ENCODE peak calls at places on chromosome 15, in eight cellular contexts. One of them, this sample, is unnamed.

GRCh38 chr15:80480171-80480811 is 76.1 kb downstream of the ARNT2 start:
- DNase-seq in hepatocyte: no peak
- DNase-seq in mammary epithelial cell: no peak
- DNase-seq in cardiac muscle cell: no peak
- DNase-seq in PC-3: no peak
- DNase-seq in stomach: no peak
- DNase-seq in right atrium auricular region: no peak
- DNase-seq in suprapubic skin: no peak
- DNase-seq in this sample: no peak

GRCh38 chr15:82680200-82681102 is 29.2 kb downstream of the AP3B2 start:
- DNase-seq in suprapubic skin: no peak
- DNase-seq in mammary epithelial cell: peak; percentile 71
- DNase-seq in PC-3: peak; percentile 78
- DNase-seq in right atrium auricular region: no peak
- DNase-seq in cardiac muscle cell: peak; percentile 86
- DNase-seq in hepatocyte: peak; percentile 93
- DNase-seq in stomach: peak; percentile 80
- DNase-seq in this sample: no peak

GRCh38 chr15:67080900-67081431 is 15.6 kb downstream of the SMAD3 start:
- DNase-seq in stomach: no peak
- DNase-seq in suprapubic skin: no peak
- DNase-seq in mammary epithelial cell: peak; percentile 80
- DNase-seq in hepatocyte: no peak
- DNase-seq in PC-3: peak; percentile 43
- DNase-seq in right atrium auricular region: no peak
- DNase-seq in cardiac muscle cell: no peak
- DNase-seq in this sample: no peak

GRCh38 chr15:64651573-64652260 is 123.7 kb downstream of the RBPMS2 start:
- DNase-seq in right atrium auricular region: no peak
- DNase-seq in PC-3: peak; percentile 10
- DNase-seq in cardiac muscle cell: no peak
- DNase-seq in stomach: no peak
- DNase-seq in suprapubic skin: no peak
- DNase-seq in mammary epithelial cell: peak; percentile 20
- DNase-seq in hepatocyte: peak; percentile 73
- DNase-seq in this sample: no peak

GRCh38 chr15:100284701-100285100 is 57.1 kb downstream of the ADAMTS17 start:
- DNase-seq in stomach: peak; percentile 36
- DNase-seq in cardiac muscle cell: no peak
- DNase-seq in hepatocyte: peak; percentile 50
- DNase-seq in mammary epithelial cell: no peak
- DNase-seq in right atrium auricular region: no peak
- DNase-seq in suprapubic skin: no peak
- DNase-seq in PC-3: no peak
- DNase-seq in this sample: peak; percentile 86

GRCh38 chr15:97981758-97982157 is 21.3 kb downstream of the ARRDC4 start:
- DNase-seq in right atrium auricular region: no peak
- DNase-seq in suprapubic skin: no peak
- DNase-seq in PC-3: no peak
- DNase-seq in hepatocyte: no peak
- DNase-seq in mammary epithelial cell: no peak
- DNase-seq in stomach: no peak
- DNase-seq in cardiac muscle cell: no peak
- DNase-seq in this sample: no peak

GRCh38 chr15:64828985-64829384 is 3.5 kb upstream of the PIF1 start:
- DNase-seq in PC-3: peak; percentile 67
- DNase-seq in mammary epithelial cell: peak; percentile 27
- DNase-seq in right atrium auricular region: no peak
- DNase-seq in stomach: no peak
- DNase-seq in hepatocyte: no peak
- DNase-seq in cardiac muscle cell: no peak
- DNase-seq in suprapubic skin: no peak
- DNase-seq in this sample: no peak

GRCh38 chr15:70474367-70474681 is 289.0 kb downstream of the UACA start:
- DNase-seq in suprapubic skin: no peak
- DNase-seq in PC-3: no peak
- DNase-seq in mammary epithelial cell: no peak
- DNase-seq in hepatocyte: no peak
- DNase-seq in stomach: no peak
- DNase-seq in cardiac muscle cell: no peak
- DNase-seq in right atrium auricular region: no peak
- DNase-seq in this sample: peak; percentile 91

GRCh38 chr15:74845208-74845568 is 2.2 kb upstream of the ULK3 start:
- DNase-seq in suprapubic skin: no peak
- DNase-seq in stomach: no peak
- DNase-seq in right atrium auricular region: no peak
- DNase-seq in mammary epithelial cell: no peak
- DNase-seq in hepatocyte: no peak
- DNase-seq in PC-3: no peak
- DNase-seq in cardiac muscle cell: no peak
- DNase-seq in this sample: no peak

GRCh38 chr15:68642491-68642845 is 63.7 kb downstream of the CORO2B start:
- DNase-seq in suprapubic skin: peak; percentile 51
- DNase-seq in stomach: no peak
- DNase-seq in hepatocyte: no peak
- DNase-seq in mammary epithelial cell: no peak
- DNase-seq in right atrium auricular region: no peak
- DNase-seq in PC-3: no peak
- DNase-seq in cardiac muscle cell: no peak
- DNase-seq in this sample: no peak

GRCh38 chr15:45891766-45892165 is 256.9 kb downstream of the SQOR start:
- DNase-seq in cardiac muscle cell: no peak
- DNase-seq in stomach: peak; percentile 34
- DNase-seq in suprapubic skin: no peak
- DNase-seq in right atrium auricular region: no peak
- DNase-seq in mammary epithelial cell: no peak
- DNase-seq in hepatocyte: peak; percentile 54
- DNase-seq in PC-3: no peak
- DNase-seq in this sample: no peak

GRCh38 chr15:32979710-32980109 is 214.8 kb downstream of the FMN1 start:
- DNase-seq in hepatocyte: no peak
- DNase-seq in PC-3: peak; percentile 92
- DNase-seq in cardiac muscle cell: no peak
- DNase-seq in suprapubic skin: no peak
- DNase-seq in mammary epithelial cell: peak; percentile 61
- DNase-seq in stomach: no peak
- DNase-seq in right atrium auricular region: no peak
- DNase-seq in this sample: no peak

GRCh38 chr15:70299931-70300858 is 202.5 kb upstream of the TLE3 start:
- DNase-seq in cardiac muscle cell: no peak
- DNase-seq in right atrium auricular region: no peak
- DNase-seq in PC-3: no peak
- DNase-seq in mammary epithelial cell: no peak
- DNase-seq in suprapubic skin: no peak
- DNase-seq in stomach: peak; percentile 45
- DNase-seq in hepatocyte: peak; percentile 39
- DNase-seq in this sample: peak; percentile 94

DNA sequence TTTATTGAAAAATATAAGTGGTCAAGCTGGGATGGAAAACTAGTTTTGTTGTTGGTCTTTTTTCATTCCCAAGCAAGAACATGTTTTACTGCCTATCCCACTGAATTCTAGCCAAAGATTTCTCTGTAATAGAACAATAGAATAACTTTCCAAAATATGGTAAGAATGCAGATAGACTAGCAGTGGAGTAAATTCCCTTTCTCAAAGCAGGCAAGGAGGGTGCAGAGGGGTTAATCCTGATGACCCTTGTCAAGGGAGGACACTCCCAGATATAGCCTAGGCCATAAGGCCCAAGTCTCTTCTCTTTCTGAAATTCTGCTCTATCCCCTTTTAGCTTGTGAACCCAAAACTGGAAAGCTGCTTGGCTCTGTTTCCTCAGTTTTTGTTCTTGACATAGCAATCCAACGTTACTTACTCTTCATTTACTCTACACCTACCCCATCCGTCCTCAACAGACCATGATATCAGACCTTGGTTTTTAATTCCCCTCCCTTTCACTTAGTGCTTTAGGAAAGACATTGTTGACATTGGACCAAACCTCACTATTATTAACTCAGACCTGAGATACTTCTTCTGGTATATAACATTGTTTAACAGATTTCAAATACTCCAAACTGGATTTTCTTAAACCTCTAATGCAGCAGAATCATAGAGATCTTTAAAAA is 453.6 kb upstream of the THBS1 start:
- DNase-seq in PC-3: peak; percentile 47
- DNase-seq in stomach: no peak
- DNase-seq in mammary epithelial cell: no peak
- DNase-seq in suprapubic skin: no peak
- DNase-seq in cardiac muscle cell: no peak
- DNase-seq in right atrium auricular region: no peak
- DNase-seq in hepatocyte: no peak
- DNase-seq in this sample: no peak
- H3K4me1 ChIP-seq in PC-3: peaks cover 83% of the 10 kb centered on the region
- H3K4me1 ChIP-seq in stomach: peaks cover 29% of the 10 kb centered on the region
- H3K4me1 ChIP-seq in mammary epithelial cell: peaks cover 74% of the 10 kb centered on the region
- H3K4me1 ChIP-seq in suprapubic skin: peaks cover 12% of the 10 kb centered on the region
- H3K4me1 ChIP-seq in cardiac muscle cell: peaks cover 18% of the 10 kb centered on the region
- H3K4me1 ChIP-seq in right atrium auricular region: no peaks in the 10 kb centered on the region
- H3K4me1 ChIP-seq in hepatocyte: peaks cover 28% of the 10 kb centered on the region
- H3K4me1 ChIP-seq in this sample: peaks cover 18% of the 10 kb centered on the region

GRCh38 chr15:51982770-51983103 is 11.2 kb upstream of the LEO1 start:
- DNase-seq in cardiac muscle cell: no peak
- DNase-seq in hepatocyte: no peak
- DNase-seq in stomach: no peak
- DNase-seq in PC-3: peak; percentile 32
- DNase-seq in mammary epithelial cell: no peak
- DNase-seq in suprapubic skin: no peak
- DNase-seq in right atrium auricular region: no peak
- DNase-seq in this sample: no peak

DNA sequence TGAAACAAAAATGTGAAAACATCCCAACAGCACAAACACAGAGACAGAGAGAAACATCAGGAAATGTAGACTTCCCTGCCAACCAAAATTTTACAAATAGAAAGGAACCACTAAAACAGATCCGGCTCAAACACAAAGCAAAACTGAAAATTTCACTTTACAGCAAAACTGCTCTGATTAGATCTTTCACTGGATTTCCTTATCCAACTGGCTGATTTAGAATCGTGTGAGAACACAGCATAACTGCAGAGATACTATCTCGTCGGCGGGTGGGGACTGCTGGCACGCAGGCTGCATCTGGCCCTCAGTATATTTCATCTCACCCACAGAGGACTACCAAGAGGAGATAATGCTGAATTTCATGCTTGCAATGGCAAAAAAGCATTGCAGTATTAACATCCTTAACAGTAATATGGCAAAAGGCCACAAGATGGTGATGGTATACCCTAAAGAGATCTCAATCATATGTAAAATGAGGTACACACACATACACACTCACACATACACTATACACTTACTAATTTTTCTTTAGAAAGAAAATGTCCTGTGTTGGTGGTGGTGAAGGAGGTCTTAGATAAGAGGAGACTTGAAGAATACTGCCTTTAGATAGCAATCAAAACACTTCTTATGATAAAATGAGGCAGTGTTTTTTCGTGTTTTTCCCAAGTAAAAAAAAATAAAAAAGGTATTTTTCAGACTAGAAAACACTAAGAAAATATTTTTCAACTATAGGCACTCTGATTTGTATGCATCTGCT is 10.6 kb upstream of the LEO1 start:
- DNase-seq in PC-3: peak; percentile 76
- DNase-seq in mammary epithelial cell: peak; percentile 76
- DNase-seq in suprapubic skin: no peak
- DNase-seq in hepatocyte: peak; percentile 67
- DNase-seq in cardiac muscle cell: peak; percentile 28
- DNase-seq in right atrium auricular region: no peak
- DNase-seq in stomach: no peak
- DNase-seq in this sample: no peak
- H3K4me3 ChIP-seq in PC-3: peak overlapping the region; percentile 47
- H3K4me3 ChIP-seq in mammary epithelial cell: peak overlapping the region; percentile 25
- H3K4me3 ChIP-seq in suprapubic skin: peak overlapping the region; percentile 25
- H3K4me3 ChIP-seq in hepatocyte: no peak overlapping the region
- H3K4me3 ChIP-seq in cardiac muscle cell: no peak overlapping the region
- H3K4me3 ChIP-seq in right atrium auricular region: peak overlapping the region; percentile 34
- H3K4me3 ChIP-seq in stomach: no peak overlapping the region
- H3K4me3 ChIP-seq in this sample: no peak overlapping the region

DNA sequence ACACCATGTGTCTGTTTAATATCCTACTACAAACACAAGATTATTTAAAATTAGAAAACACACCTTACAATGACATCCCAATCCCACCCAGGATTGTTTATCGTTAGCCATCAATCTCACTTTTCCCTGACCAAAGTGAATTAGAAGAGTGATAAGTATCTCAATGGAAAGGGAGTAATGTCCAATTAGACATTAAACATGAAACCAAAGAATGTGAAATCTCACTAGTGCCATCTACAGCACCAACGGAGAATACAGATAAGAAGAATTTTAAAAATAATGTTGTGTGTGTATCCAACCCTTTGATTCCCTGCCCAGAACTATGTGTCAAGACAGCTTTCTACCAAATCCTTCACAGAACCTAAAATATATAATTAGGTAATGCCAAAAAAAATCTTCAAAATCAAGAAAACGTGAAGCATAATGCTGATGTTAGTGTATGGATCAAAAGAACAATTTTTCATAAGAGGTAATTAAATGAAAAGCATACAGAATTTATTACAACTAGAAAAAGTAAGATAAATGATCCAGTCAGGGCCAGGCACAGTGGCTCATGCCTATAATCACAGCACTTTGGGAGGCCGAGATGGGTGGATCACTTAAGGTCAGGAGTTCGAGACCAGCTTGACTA is 64.2 kb downstream of the SCAPER start:
- DNase-seq in mammary epithelial cell: peak; percentile 21
- DNase-seq in right atrium auricular region: no peak
- DNase-seq in PC-3: peak; percentile 53
- DNase-seq in stomach: no peak
- DNase-seq in cardiac muscle cell: peak; percentile 32
- DNase-seq in suprapubic skin: no peak
- DNase-seq in hepatocyte: peak; percentile 37
- DNase-seq in this sample: no peak
- TF ChIP-seq CTCF in mammary epithelial cell: peak; percentile 67
- TF ChIP-seq CTCF in right atrium auricular region: peak; percentile 58
- TF ChIP-seq CTCF in PC-3: peak; percentile 79
- TF ChIP-seq CTCF in stomach: peak; percentile 16
- TF ChIP-seq CTCF in cardiac muscle cell: peak; percentile 60
- TF ChIP-seq CTCF in suprapubic skin: no peak
- TF ChIP-seq CTCF in hepatocyte: peak; percentile 59
- TF ChIP-seq CTCF in this sample: peak; percentile 24

GRCh38 chr15:41284425-41285177 is 47.8 kb downstream of the OIP5 start:
- DNase-seq in suprapubic skin: peak; percentile 62
- DNase-seq in stomach: no peak
- DNase-seq in mammary epithelial cell: peak; percentile 23
- DNase-seq in right atrium auricular region: no peak
- DNase-seq in hepatocyte: peak; percentile 43
- DNase-seq in cardiac muscle cell: peak; percentile 42
- DNase-seq in PC-3: peak; percentile 36
- DNase-seq in this sample: no peak

GRCh38 chr15:41285285-41285684 is 47.1 kb downstream of the OIP5 start:
- DNase-seq in hepatocyte: no peak
- DNase-seq in cardiac muscle cell: no peak
- DNase-seq in stomach: no peak
- DNase-seq in suprapubic skin: no peak
- DNase-seq in PC-3: no peak
- DNase-seq in right atrium auricular region: no peak
- DNase-seq in mammary epithelial cell: no peak
- DNase-seq in this sample: no peak

GRCh38 chr15:41281236-41281635 is 50.2 kb downstream of the CHP1 start:
- DNase-seq in hepatocyte: peak; percentile 32
- DNase-seq in suprapubic skin: no peak
- DNase-seq in right atrium auricular region: no peak
- DNase-seq in cardiac muscle cell: no peak
- DNase-seq in stomach: no peak
- DNase-seq in mammary epithelial cell: peak; percentile 75
- DNase-seq in PC-3: peak; percentile 87
- DNase-seq in this sample: no peak

GRCh38 chr15:41286665-41287333 is 45.6 kb downstream of the OIP5 start:
- DNase-seq in mammary epithelial cell: peak; percentile 8
- DNase-seq in PC-3: peak; percentile 38
- DNase-seq in suprapubic skin: no peak
- DNase-seq in right atrium auricular region: no peak
- DNase-seq in stomach: no peak
- DNase-seq in cardiac muscle cell: no peak
- DNase-seq in hepatocyte: no peak
- DNase-seq in this sample: no peak

GRCh38 chr15:41283653-41284424 is 48.6 kb downstream of the OIP5 start:
- DNase-seq in mammary epithelial cell: peak; percentile 98
- DNase-seq in hepatocyte: peak; percentile 99
- DNase-seq in stomach: peak; percentile 99
- DNase-seq in PC-3: peak; percentile 99
- DNase-seq in cardiac muscle cell: peak; percentile 99
- DNase-seq in suprapubic skin: peak; percentile 99
- DNase-seq in right atrium auricular region: peak; percentile 99
- DNase-seq in this sample: peak; percentile 98
- H3K4me1 ChIP-seq in mammary epithelial cell: peaks cover 11% of the 10 kb centered on the region
- H3K4me1 ChIP-seq in hepatocyte: no peaks in the 10 kb centered on the region
- H3K4me1 ChIP-seq in stomach: peaks cover 50% of the 10 kb centered on the region
- H3K4me1 ChIP-seq in PC-3: peaks cover 37% of the 10 kb centered on the region
- H3K4me1 ChIP-seq in cardiac muscle cell: peaks cover 8% of the 10 kb centered on the region
- H3K4me1 ChIP-seq in suprapubic skin: peaks cover 35% of the 10 kb centered on the region
- H3K4me1 ChIP-seq in right atrium auricular region: no peaks in the 10 kb centered on the region
- H3K4me1 ChIP-seq in this sample: peaks cover 35% of the 10 kb centered on the region